ENCODE peak calls at places on chromosomes 5 and 9, in eight cellular contexts. C, U, R, P, W, F, K and O are unnamed samples.

GRCh38 chr5:108567429-108567828 is 180.3 kb upstream of the FER start:
- DNase-seq in C (no peak), U (no peak), R (no peak), P (no peak), W (no peak), F (no peak), K (no peak), O (no peak)

GRCh38 chr9:18605763-18606162 is 131.8 kb downstream of the ADAMTSL1 start:
- DNase-seq in C (no peak), U (no peak), R (no peak), P (no peak), W (no peak), F (no peak), K (peak), O (no peak)

GRCh38 chr5:69167488-69167845 is 517 bp downstream of the CCNB1 start:
- DNase-seq in C (no peak), U (no peak), R (peak), P (no peak), W (no peak), F (peak), K (peak), O (peak)

GRCh38 chr5:35822541-35822940 is 34.1 kb upstream of the IL7R start:
- DNase-seq in C (no peak), U (no peak), R (no peak), P (no peak), W (no peak), F (no peak), K (no peak), O (no peak)

GRCh38 chr5:145483211-145483610 is 351.9 kb downstream of the PRELID2 start:
- DNase-seq in C (no peak), U (no peak), R (no peak), P (no peak), W (no peak), F (no peak), K (no peak), O (no peak)

GRCh38 chr5:154309361-154309725 is 118.8 kb downstream of the GALNT10 start:
- DNase-seq in C (no peak), U (no peak), R (no peak), P (no peak), W (no peak), F (no peak), K (peak), O (no peak)

GRCh38 chr9:76302947-76303550 is 91.2 kb downstream of the RFK start:
- DNase-seq in C (no peak), U (peak), R (peak), P (peak), W (no peak), F (peak), K (peak), O (peak)

GRCh38 chr5:16759147-16759800 is 142.5 kb upstream of the RETREG1 start:
- DNase-seq in C (peak), U (no peak), R (no peak), P (no peak), W (no peak), F (no peak), K (peak), O (no peak)

GRCh38 chr5:62133426-62133825 is 172.6 kb upstream of the KIF2A start:
- DNase-seq in C (no peak), U (no peak), R (no peak), P (no peak), W (no peak), F (no peak), K (no peak), O (no peak)

GRCh38 chr5:133918316-133918715 is 50.1 kb downstream of the C5orf15 start:
- DNase-seq in C (no peak), U (no peak), R (no peak), P (no peak), W (no peak), F (no peak), K (no peak), O (no peak)

GRCh38 chr5:67974054-67974453 is 241.5 kb upstream of the PIK3R1 start:
- DNase-seq in C (no peak), U (no peak), R (no peak), P (no peak), W (no peak), F (no peak), K (no peak), O (no peak)

GRCh38 chr9:115204827-115205506 is 87.0 kb upstream of the TNC start:
- DNase-seq in C (no peak), U (no peak), R (no peak), P (no peak), W (no peak), F (no peak), K (no peak), O (no peak)

DNA sequence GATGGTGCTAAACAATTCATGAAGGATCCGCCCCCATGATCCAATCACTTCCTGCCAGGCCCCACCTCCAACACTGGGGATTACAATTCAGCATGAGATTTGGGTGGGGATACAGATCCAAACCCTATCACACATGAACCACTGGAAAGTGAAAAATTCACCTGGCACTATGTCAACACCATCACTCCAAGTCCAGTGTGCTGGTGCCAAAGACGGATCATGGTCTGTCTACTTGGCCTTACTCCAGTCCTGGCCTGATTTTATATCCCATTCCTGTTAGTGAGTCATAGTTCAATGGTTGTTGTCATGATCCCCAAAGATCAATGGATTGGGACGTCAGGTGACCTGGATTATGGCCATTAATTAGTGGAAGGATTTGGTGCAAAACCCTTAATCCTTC is 147.4 kb upstream of the RPS23 start:
- DNase-seq in C (no peak), U (no peak), R (no peak), P (no peak), W (no peak), F (no peak), K (no peak), O (no peak)
- TF ChIP-seq POLR2AphosphoS5 in C (no peak), U (no peak), R (no peak), P (no peak), W (no peak), F (no peak), K (no peak), O (no peak)

GRCh38 chr9:126799051-126799450 is 5.8 kb upstream of the ZBTB43 start:
- DNase-seq in C (no peak), U (no peak), R (no peak), P (no peak), W (no peak), F (no peak), K (no peak), O (no peak)

GRCh38 chr9:126804696-126805545 is at the start of gene ZBTB43:
- DNase-seq in C (peak), U (peak), R (peak), P (peak), W (peak), F (peak), K (peak), O (peak)

GRCh38 chr9:126804198-126804695 is 593 bp upstream of the ZBTB43 start:
- DNase-seq in C (no peak), U (no peak), R (no peak), P (no peak), W (no peak), F (no peak), K (no peak), O (no peak)

GRCh38 chr9:126805546-126806262 is 864 bp downstream of the ZBTB43 start:
- DNase-seq in C (peak), U (peak), R (no peak), P (peak), W (no peak), F (peak), K (peak), O (peak)

GRCh38 chr9:126802343-126803059 is 2.3 kb upstream of the ZBTB43 start:
- DNase-seq in C (no peak), U (no peak), R (no peak), P (peak), W (no peak), F (no peak), K (no peak), O (no peak)
- H2AFZ ChIP-seq in C (no peak), U (no peak), R (no peak), P (peak), W (no peak), F (peak), K (no peak), O (no peak)

DNA sequence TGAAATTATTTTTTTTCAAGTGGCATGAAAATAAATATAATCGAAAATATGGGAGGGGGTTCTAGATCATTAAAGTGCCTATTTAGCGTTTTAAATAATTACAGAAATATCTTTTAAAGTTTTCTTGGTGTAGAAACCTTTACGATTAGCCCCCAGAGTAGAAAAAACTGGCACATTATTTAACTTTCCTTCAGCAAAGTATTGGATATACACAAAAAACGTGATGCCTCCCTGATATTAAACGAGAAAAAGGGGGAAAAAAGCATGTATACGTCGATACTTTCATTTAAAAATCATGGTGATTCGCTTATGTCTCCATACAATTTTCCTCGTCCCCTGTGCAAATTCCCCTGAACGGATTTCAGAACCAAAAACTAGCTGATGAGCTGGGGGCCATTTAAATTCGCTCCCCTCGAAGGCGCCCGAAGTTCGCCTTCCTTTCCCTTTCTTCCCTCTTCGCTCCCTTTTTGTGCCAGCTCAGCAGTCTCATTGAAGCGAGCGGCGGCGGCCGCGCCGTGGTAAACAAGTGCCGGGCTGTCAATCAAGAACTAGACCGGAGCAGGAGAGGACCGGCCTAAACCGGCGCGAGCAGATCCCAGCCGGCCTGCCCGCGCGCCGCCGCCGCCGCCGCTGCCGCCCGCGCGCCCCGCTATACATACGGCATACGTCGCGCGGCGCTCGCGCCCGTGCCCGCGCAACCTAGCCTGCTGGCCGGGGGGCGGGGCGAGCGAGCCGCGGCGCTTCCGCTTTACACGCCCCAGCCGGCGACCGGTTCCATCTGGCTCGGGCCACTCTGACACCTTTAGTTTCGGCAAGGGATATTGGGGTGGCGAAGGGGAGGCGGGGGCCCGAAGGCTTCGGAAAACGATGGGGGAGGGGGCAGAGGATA is 3.3 kb downstream of the ARRDC3 start:
- DNase-seq in C (peak), U (peak), R (peak), P (peak), W (peak), F (peak), K (peak), O (peak)
- TF ChIP-seq POLR2AphosphoS5 in C (peak), U (no peak), R (peak), P (no peak), W (peak), F (peak), K (peak), O (peak)

GRCh38 chr5:43042626-43043399 is 2.7 kb upstream of the ANXA2R start:
- DNase-seq in C (peak), U (peak), R (peak), P (no peak), W (peak), F (peak), K (peak), O (peak)
- H2AFZ ChIP-seq in C (peak), U (peak), R (peak), P (no peak), W (no peak), F (peak), K (peak), O (peak)

GRCh38 chr5:151212361-151212899 is 11.5 kb downstream of the CCDC69 start:
- DNase-seq in C (peak), U (no peak), R (no peak), P (no peak), W (peak), F (no peak), K (no peak), O (no peak)

GRCh38 chr5:151216781-151217180 is 7.1 kb downstream of the CCDC69 start:
- DNase-seq in C (no peak), U (no peak), R (no peak), P (no peak), W (no peak), F (no peak), K (no peak), O (no peak)

GRCh38 chr5:151215546-151215880 is 8.4 kb downstream of the CCDC69 start:
- DNase-seq in C (no peak), U (no peak), R (no peak), P (no peak), W (no peak), F (no peak), K (no peak), O (no peak)

GRCh38 chr5:151214614-151215545 is 9.0 kb downstream of the CCDC69 start:
- DNase-seq in C (peak), U (no peak), R (no peak), P (peak), W (no peak), F (no peak), K (no peak), O (no peak)

DNA sequence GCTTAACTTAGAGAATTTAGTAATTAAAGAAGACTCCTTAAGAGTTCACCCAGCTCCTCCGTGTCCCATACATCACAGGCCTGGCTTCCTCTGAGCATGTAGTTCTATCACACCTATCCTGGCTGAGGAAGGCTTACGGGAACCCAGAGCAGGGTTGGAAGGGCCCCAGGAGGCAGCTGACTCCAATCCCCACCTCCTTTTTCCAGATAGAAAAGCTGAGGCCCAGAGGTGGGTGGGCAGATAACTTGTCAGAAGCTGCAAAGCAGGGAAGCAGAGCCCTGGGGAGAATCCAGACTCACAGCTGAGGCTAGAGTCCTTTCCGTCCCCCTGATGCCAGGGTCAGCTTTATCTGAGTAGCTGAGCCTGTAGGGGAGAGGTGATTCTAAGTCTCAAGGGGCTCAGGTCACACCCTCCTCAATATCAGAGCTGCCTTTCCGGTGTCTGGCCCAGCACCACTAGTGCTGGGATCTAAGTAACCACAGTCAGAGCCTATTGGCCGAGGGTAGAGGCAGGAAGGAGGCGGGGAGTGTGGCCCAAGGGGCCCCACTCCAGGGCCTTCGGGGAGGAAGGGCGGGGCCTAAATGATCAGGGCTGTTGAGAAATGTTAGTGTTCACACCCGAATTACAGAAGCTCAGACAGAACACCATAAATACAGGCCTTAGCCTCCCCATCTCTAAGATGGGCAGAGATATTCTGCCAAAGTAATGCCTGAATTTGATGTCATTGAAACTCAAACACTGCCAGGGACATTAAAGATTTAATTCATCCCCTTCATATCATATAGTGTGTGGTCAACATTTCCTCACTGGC is 9.9 kb downstream of the CCDC69 start:
- DNase-seq in C (peak), U (no peak), R (no peak), P (peak), W (peak), F (peak), K (peak), O (peak)
- TF ChIP-seq POLR2AphosphoS5 in C (peak), U (peak), R (no peak), P (no peak), W (no peak), F (peak), K (no peak), O (peak)

GRCh38 chr5:53113947-53114346 is 4.4 kb upstream of the MOCS2 start:
- DNase-seq in C (no peak), U (no peak), R (no peak), P (no peak), W (no peak), F (no peak), K (no peak), O (no peak)
- H2AFZ ChIP-seq in C (no peak), U (no peak), R (no peak), P (no peak), W (peak), F (no peak), K (no peak), O (peak)

GRCh38 chr5:91018712-91019371 is 364.3 kb downstream of the ARRDC3 start:
- DNase-seq in C (no peak), U (no peak), R (no peak), P (no peak), W (no peak), F (no peak), K (no peak), O (no peak)

GRCh38 chr5:91020065-91020800 is 362.9 kb downstream of the ARRDC3 start:
- DNase-seq in C (no peak), U (no peak), R (no peak), P (no peak), W (no peak), F (peak), K (no peak), O (no peak)

GRCh38 chr5:91018185-91018584 is 364.9 kb downstream of the ARRDC3 start:
- DNase-seq in C (no peak), U (no peak), R (no peak), P (no peak), W (no peak), F (no peak), K (no peak), O (no peak)

GRCh38 chr5:91016322-91016721 is 366.8 kb downstream of the ARRDC3 start:
- DNase-seq in C (no peak), U (no peak), R (no peak), P (no peak), W (no peak), F (no peak), K (no peak), O (no peak)

DNA sequence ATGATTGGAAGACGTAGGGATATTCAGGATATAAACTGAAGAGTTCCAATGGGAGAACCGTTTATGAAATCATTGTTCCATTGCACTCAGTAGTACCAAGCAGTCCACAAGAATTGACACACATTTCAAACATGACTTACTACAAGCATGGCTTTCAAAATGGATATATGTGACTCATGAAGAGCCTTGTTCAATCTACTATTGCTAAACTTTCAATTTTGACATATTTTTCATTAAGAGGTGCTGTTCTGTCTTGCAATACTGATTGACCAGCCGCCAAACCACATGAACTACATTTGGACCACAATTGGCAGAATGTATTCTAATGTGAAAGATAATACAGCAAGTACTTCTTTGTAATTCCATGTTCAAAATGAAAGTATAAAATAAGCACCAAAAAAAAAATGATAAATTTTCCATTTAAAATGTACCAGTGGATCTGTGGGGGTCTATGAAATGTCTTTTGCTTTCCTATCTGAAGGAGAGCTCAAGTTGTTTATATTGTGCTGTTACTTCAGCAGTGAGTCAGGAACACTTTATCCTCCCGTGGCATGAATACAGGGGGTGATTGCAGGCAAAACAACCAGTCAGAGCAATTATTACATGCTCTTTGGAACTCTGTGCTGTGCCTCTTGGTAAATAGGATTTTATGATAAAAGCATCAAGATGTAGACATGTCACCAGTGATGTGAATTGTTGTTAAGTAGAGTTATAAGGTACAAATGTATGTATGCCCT is 366.0 kb downstream of the ARRDC3 start:
- DNase-seq in C (no peak), U (no peak), R (no peak), P (no peak), W (no peak), F (no peak), K (no peak), O (no peak)
- TF ChIP-seq POLR2AphosphoS5 in C (no peak), U (no peak), R (no peak), P (no peak), W (no peak), F (no peak), K (no peak), O (no peak)

DNA sequence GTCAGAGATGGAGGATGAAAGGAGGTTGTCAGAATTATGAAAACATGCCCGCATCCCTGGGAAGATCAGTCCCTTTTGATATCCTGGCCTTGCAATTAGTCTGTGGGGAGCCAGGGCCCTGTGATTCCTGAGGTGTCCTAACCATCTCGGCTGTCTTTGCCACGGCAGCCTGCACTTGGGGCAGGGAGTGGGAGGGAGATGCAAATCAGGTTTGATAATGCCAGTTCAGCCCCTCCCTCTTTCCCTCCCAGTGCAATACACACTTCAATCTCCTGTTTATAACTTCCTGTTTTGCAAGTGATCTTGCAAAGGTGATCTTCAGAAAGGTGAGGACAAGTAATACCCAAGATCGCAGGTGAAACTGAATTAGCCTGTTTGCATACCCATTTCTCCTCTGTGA is 114.0 kb upstream of the ALDH1B1 start:
- DNase-seq in C (no peak), U (no peak), R (no peak), P (no peak), W (no peak), F (no peak), K (no peak), O (no peak)
- H2AFZ ChIP-seq in C (no peak), U (no peak), R (no peak), P (no peak), W (no peak), F (no peak), K (no peak), O (peak)

DNA sequence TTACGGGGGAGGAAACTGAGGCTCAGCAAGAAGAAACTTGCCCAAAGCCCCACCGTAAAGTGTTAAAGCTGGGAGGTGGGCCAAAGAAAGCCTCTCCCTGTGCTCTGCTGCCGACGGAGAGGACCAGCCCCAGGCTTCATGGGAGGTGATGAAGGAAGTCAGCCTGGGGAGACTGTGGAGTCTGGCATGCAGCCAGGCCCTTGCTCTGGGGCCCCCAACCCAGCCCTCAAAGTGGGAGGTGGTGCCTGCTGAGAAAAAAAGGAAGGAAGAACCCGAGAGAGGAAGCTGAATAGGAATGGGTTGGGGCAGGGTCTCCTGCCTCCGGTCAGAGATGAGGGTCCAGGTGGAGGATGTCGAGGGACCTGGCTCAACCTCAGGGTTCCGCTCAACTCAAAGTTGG is 3.8 kb downstream of the RNF44 start:
- DNase-seq in C (no peak), U (no peak), R (no peak), P (no peak), W (no peak), F (peak), K (no peak), O (no peak)
- TF ChIP-seq POLR2AphosphoS5 in C (no peak), U (no peak), R (no peak), P (no peak), W (no peak), F (no peak), K (no peak), O (no peak)